ENCODE peak calls at places on chromosomes 11 and 22, in nine cellular contexts. W is AG04449, Z is pancreas, G is choroid plexus epithelial cell, S is brain microvascular endothelial cell, L is cardiac muscle cell, H is bronchial epithelial cell, U is GM23338, E is stomach. Q is an unnamed sample.

GRCh38 chr22:21961886-21962654 is 9.4 kb upstream of the PPM1F start:
- DNase-seq in W (no peak), S (peak; percentile 41), E (peak; percentile 69), G (peak; percentile 56), H (peak; percentile 70), L (no peak), U (no peak), Z (no peak), Q (peak; percentile 38)

GRCh38 chr11:75313457-75314272 is 37.8 kb downstream of the ARRB1 start:
- DNase-seq in H (peak; percentile 44), L (peak; percentile 27), U (no peak), Z (no peak), E (peak; percentile 55), G (peak; percentile 78), S (peak; percentile 76), W (no peak), Q (no peak)

GRCh38 chr22:29044657-29045176 is 16.9 kb downstream of the C22orf31 start:
- DNase-seq in W (no peak), E (no peak), H (peak; percentile 53), G (peak; percentile 81), S (peak; percentile 74), Z (no peak), U (no peak), L (no peak), Q (peak; percentile 95)

GRCh38 chr22:44765571-44766285 is 13.4 kb downstream of the ARHGAP8 start:
- DNase-seq in L (no peak), S (no peak), G (no peak), E (peak; percentile 63), W (no peak), H (no peak), Z (no peak), U (no peak), Q (no peak)

GRCh38 chr11:59510917-59511589 is at the start of gene OR4D9:
- DNase-seq in H (no peak), W (no peak), G (peak; percentile 9), S (no peak), Z (no peak), U (no peak), E (no peak), L (no peak), Q (no peak)

GRCh38 chr11:62547691-62548281 is 1.2 kb upstream of the AHNAK start:
- DNase-seq in H (peak; percentile 99), U (no peak), L (peak; percentile 66), W (no peak), G (no peak), S (no peak), E (peak; percentile 51), Z (no peak), Q (no peak)

GRCh38 chr11:60206616-60207015 is 23.7 kb upstream of the MS4A6A start:
- DNase-seq in U (no peak), G (no peak), L (no peak), H (peak; percentile 47), Z (no peak), S (no peak), E (no peak), W (no peak), Q (no peak)

GRCh38 chr22:36191106-36191836 is 10.3 kb downstream of the APOL4 start:
- DNase-seq in S (no peak), W (no peak), E (no peak), H (no peak), Z (no peak), G (no peak), U (no peak), L (no peak), Q (no peak)

GRCh38 chr22:41288245-41288946 is 2.4 kb upstream of the RANGAP1 start:
- DNase-seq in Z (peak; percentile 58), G (peak; percentile 66), S (peak; percentile 53), L (peak; percentile 18), E (peak; percentile 37), U (peak; percentile 41), H (peak; percentile 94), W (no peak), Q (peak; percentile 63)

GRCh38 chr11:93733474-93733873 is 7.8 kb downstream of the TAF1D start:
- DNase-seq in E (no peak), W (no peak), L (no peak), Z (no peak), U (no peak), H (no peak), G (no peak), S (no peak), Q (no peak)

GRCh38 chr11:109939176-109939810 is 153.9 kb upstream of the ZC3H12C start:
- DNase-seq in E (no peak), W (peak; percentile 49), Z (no peak), S (peak; percentile 68), L (peak; percentile 89), H (peak; percentile 75), U (peak; percentile 80), G (peak; percentile 93), Q (peak; percentile 42)
- TF ChIP-seq CTCF in E (no peak), W (peak; percentile 53), Z (peak; percentile 36), S (peak; percentile 79), L (peak; percentile 71), H (peak; percentile 61), U (peak; percentile 88), G (peak; percentile 83), Q (peak; percentile 87)

GRCh38 chr11:46306296-46306853 is 28.9 kb downstream of the CREB3L1 start:
- DNase-seq in E (no peak), Z (no peak), L (no peak), G (no peak), H (peak; percentile 21), S (no peak), W (no peak), U (peak; percentile 44), Q (no peak)

GRCh38 chr11:46309669-46310288 is 32.3 kb downstream of the CREB3L1 start:
- DNase-seq in Z (no peak), S (no peak), G (no peak), E (no peak), L (no peak), W (no peak), U (no peak), H (peak; percentile 38), Q (no peak)

GRCh38 chr11:46308632-46309419 is 31.4 kb downstream of the CREB3L1 start:
- DNase-seq in S (peak; percentile 48), H (peak; percentile 46), L (peak; percentile 78), U (peak; percentile 94), E (peak; percentile 79), W (no peak), Z (peak; percentile 80), G (peak; percentile 75), Q (no peak)

GRCh38 chr11:46307369-46307768 is 29.9 kb downstream of the CREB3L1 start:
- DNase-seq in L (no peak), Z (no peak), S (no peak), G (no peak), U (no peak), E (no peak), H (no peak), W (no peak), Q (no peak)

DNA sequence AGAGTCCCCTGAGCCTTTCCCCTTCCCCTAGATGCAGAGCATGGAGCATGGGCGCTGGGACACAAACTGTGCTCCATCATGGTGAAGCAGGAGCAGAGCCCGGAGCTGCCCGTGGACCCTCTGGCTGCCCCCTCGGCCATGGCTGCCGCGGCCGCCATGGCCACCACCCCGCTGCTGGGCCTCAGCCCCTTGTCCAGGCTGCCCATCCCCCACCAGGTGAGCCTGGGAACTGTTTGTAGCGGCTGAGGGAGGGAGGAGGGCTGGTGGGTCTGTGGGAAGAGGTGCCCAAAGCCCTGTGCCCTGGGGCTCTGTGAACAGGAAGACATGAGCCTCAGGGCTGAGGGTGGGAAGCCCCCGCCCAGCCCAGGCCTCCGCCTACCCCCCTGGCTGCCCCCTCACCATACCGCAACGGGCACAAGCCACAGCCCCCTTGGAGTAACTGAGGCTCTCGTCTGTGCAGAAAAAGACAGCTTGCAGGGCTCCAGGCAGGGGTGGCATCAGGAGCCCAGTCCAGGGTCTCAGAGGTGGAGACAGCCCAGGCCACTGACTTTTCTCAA is 30.4 kb downstream of the CREB3L1 start:
- DNase-seq in S (no peak), E (no peak), Z (no peak), G (no peak), L (no peak), W (no peak), H (no peak), U (peak; percentile 61), Q (no peak)
- H3K4me3 ChIP-seq in S (no peak overlapping the region), E (no peak overlapping the region), Z (no peak overlapping the region), G (no peak overlapping the region), L (no peak overlapping the region), W (no peak overlapping the region), H (no peak overlapping the region), U (no peak overlapping the region), Q (no peak overlapping the region)

GRCh38 chr22:39920134-39920743 is 19.4 kb downstream of the GRAP2 start:
- DNase-seq in E (no peak), L (no peak), G (no peak), W (no peak), S (no peak), Z (no peak), H (no peak), U (no peak), Q (no peak)
- TF ChIP-seq CTCF in E (no peak), L (no peak), G (no peak), W (no peak), S (no peak), Z (no peak), H (no peak), U (no peak), Q (no peak)

GRCh38 chr11:64698427-64698826 is 24.6 kb downstream of the NRXN2 start:
- DNase-seq in U (no peak), E (no peak), H (no peak), W (no peak), S (no peak), G (no peak), Z (no peak), L (no peak), Q (no peak)

GRCh38 chr11:64695548-64695947 is 27.4 kb downstream of the NRXN2 start:
- DNase-seq in Z (no peak), U (no peak), G (no peak), S (no peak), L (no peak), H (no peak), E (no peak), W (no peak), Q (no peak)

GRCh38 chr11:64696045-64696444 is 27.0 kb downstream of the NRXN2 start:
- DNase-seq in H (no peak), Z (no peak), U (no peak), G (no peak), L (no peak), S (no peak), E (no peak), W (no peak), Q (no peak)

GRCh38 chr11:64694821-64695365 is 28.1 kb downstream of the NRXN2 start:
- DNase-seq in Z (no peak), L (peak; percentile 23), H (no peak), G (no peak), E (no peak), U (peak; percentile 87), W (no peak), S (no peak), Q (no peak)

GRCh38 chr11:64697663-64698375 is 25.2 kb downstream of the NRXN2 start:
- DNase-seq in L (no peak), G (no peak), W (no peak), E (no peak), H (no peak), U (no peak), S (no peak), Z (no peak), Q (no peak)
- H3K4me3 ChIP-seq in L (no peak overlapping the region), G (no peak overlapping the region), W (no peak overlapping the region), E (no peak overlapping the region), H (no peak overlapping the region), U (no peak overlapping the region), S (no peak overlapping the region), Z (no peak overlapping the region), Q (no peak overlapping the region)

Q was measured in epithelial cell of proximal tubule.